ENCODE peak calls at places on chromosomes 16 and 17, in four cellular contexts. One of them, this sample, is unnamed.

GRCh38 chr17:28940675-28941074 is 10.6 kb downstream of the PHF12 start:
- DNase-seq in AML-193: no peak
- DNase-seq in M059J: no peak
- DNase-seq in DMS 273 treated with DMSO at 0.1 percent for 48 hours: no peak
- DNase-seq in this sample: no peak

GRCh38 chr17:8887834-8888703 is 20.6 kb upstream of the PIK3R6 start:
- DNase-seq in AML-193: no peak
- DNase-seq in DMS 273 treated with DMSO at 0.1 percent for 48 hours: no peak
- DNase-seq in M059J: peak
- DNase-seq in this sample: peak

GRCh38 chr16:77289331-77289809 is 90.2 kb downstream of the SYCE1L start:
- DNase-seq in DMS 273 treated with DMSO at 0.1 percent for 48 hours: no peak
- DNase-seq in M059J: peak
- DNase-seq in AML-193: no peak
- DNase-seq in this sample: peak

GRCh38 chr16:82229800-82230619 is 60.0 kb upstream of the MPHOSPH6 start:
- DNase-seq in AML-193: peak
- DNase-seq in M059J: peak
- DNase-seq in DMS 273 treated with DMSO at 0.1 percent for 48 hours: peak
- DNase-seq in this sample: peak

GRCh38 chr16:4679156-4679853 is 14.1 kb upstream of the NUDT16L1 start:
- DNase-seq in DMS 273 treated with DMSO at 0.1 percent for 48 hours: no peak
- DNase-seq in AML-193: no peak
- DNase-seq in M059J: no peak
- DNase-seq in this sample: no peak

GRCh38 chr17:413706-414440 is 61.3 kb upstream of the RPH3AL start:
- DNase-seq in DMS 273 treated with DMSO at 0.1 percent for 48 hours: no peak
- DNase-seq in AML-193: no peak
- DNase-seq in M059J: no peak
- DNase-seq in this sample: no peak

GRCh38 chr16:87764600-87765472 is 950 bp downstream of the KLHDC4 start:
- DNase-seq in AML-193: no peak
- DNase-seq in M059J: no peak
- DNase-seq in DMS 273 treated with DMSO at 0.1 percent for 48 hours: no peak
- DNase-seq in this sample: no peak

GRCh38 chr17:64736804-64737492 is 74.8 kb upstream of the SMURF2 start:
- DNase-seq in DMS 273 treated with DMSO at 0.1 percent for 48 hours: no peak
- DNase-seq in M059J: no peak
- DNase-seq in AML-193: peak
- DNase-seq in this sample: peak

GRCh38 chr16:89670496-89671431 is 13.1 kb downstream of the SPATA33 start:
- DNase-seq in M059J: peak
- DNase-seq in DMS 273 treated with DMSO at 0.1 percent for 48 hours: no peak
- DNase-seq in AML-193: peak
- DNase-seq in this sample: peak

GRCh38 chr16:80459331-80459777 is 81.4 kb upstream of the DYNLRB2 start:
- DNase-seq in AML-193: no peak
- DNase-seq in M059J: no peak
- DNase-seq in DMS 273 treated with DMSO at 0.1 percent for 48 hours: no peak
- DNase-seq in this sample: peak

GRCh38 chr16:76265434-76266045 is 11.7 kb upstream of the CNTNAP4 start:
- DNase-seq in AML-193: peak
- DNase-seq in DMS 273 treated with DMSO at 0.1 percent for 48 hours: no peak
- DNase-seq in M059J: peak
- DNase-seq in this sample: peak

GRCh38 chr16:57797526-57798266 is 4.6 kb downstream of the KIFC3 start:
- DNase-seq in M059J: no peak
- DNase-seq in AML-193: no peak
- DNase-seq in DMS 273 treated with DMSO at 0.1 percent for 48 hours: no peak
- DNase-seq in this sample: no peak

GRCh38 chr17:36592711-36593321 is 1.1 kb downstream of the DHRS11 start:
- DNase-seq in DMS 273 treated with DMSO at 0.1 percent for 48 hours: no peak
- DNase-seq in AML-193: no peak
- DNase-seq in M059J: no peak
- DNase-seq in this sample: no peak

GRCh38 chr17:63519972-63520882 is 2.9 kb upstream of the KCNH6 start:
- DNase-seq in DMS 273 treated with DMSO at 0.1 percent for 48 hours: no peak
- DNase-seq in AML-193: no peak
- DNase-seq in M059J: no peak
- DNase-seq in this sample: no peak

This sample was measured in EH.